ENCODE peak calls at places on chromosomes 1 and 21, in four cellular contexts. B is hepatocyte, L is suprapubic skin, I is thoracic aorta. V is an unnamed sample.

GRCh38 chr1:53526451-53527101 is 67.4 kb downstream of the DMRTB1 start:
- DNase-seq in B (peak; percentile 91), L (no peak), I (no peak), V (peak; percentile 79)

GRCh38 chr1:8121261-8122159 is 95.4 kb upstream of the ERRFI1 start:
- DNase-seq in B (peak; percentile 61), L (peak; percentile 77), I (peak; percentile 78), V (peak; percentile 67)

GRCh38 chr1:163069142-163069541 is at the start of gene RGS4:
- DNase-seq in B (peak; percentile 83), L (no peak), I (peak; percentile 12), V (no peak)

GRCh38 chr1:8073116-8073855 is 47.2 kb upstream of the ERRFI1 start:
- DNase-seq in B (no peak), L (no peak), I (no peak), V (no peak)

GRCh38 chr1:204357551-204357950 is 2.2 kb downstream of the PLEKHA6 start:
- DNase-seq in B (no peak), L (no peak), I (no peak), V (no peak)

GRCh38 chr1:5637171-5637570 is 355.1 kb downstream of the NPHP4 start:
- DNase-seq in B (no peak), L (no peak), I (no peak), V (no peak)

GRCh38 chr1:200029624-200030074 is 2.1 kb downstream of the NR5A2 start:
- DNase-seq in B (peak; percentile 31), L (no peak), I (no peak), V (no peak)

GRCh38 chr1:9100471-9101043 is 28.3 kb downstream of the GPR157 start:
- DNase-seq in B (peak; percentile 35), L (no peak), I (no peak), V (no peak)

GRCh38 chr1:17525996-17526686 is 13.4 kb upstream of the ARHGEF10L start:
- DNase-seq in B (no peak), L (no peak), I (no peak), V (no peak)

GRCh38 chr1:116988908-116989307 is 12.7 kb upstream of the CD101 start:
- DNase-seq in B (no peak), L (no peak), I (no peak), V (no peak)

GRCh38 chr21:38768385-38769071 is 37.2 kb upstream of the ETS2 start:
- DNase-seq in B (peak; percentile 68), L (no peak), I (peak; percentile 37), V (peak; percentile 80)

GRCh38 chr1:103107696-103108524 is at the start of gene COL11A1:
- DNase-seq in B (peak; percentile 20), L (no peak), I (no peak), V (no peak)

GRCh38 chr21:32587112-32587511 is 1.8 kb upstream of the TCP10L start:
- DNase-seq in B (no peak), L (no peak), I (no peak), V (no peak)

GRCh38 chr1:230303822-230304221 is 122.3 kb downstream of the PGBD5 start:
- DNase-seq in B (no peak), L (no peak), I (no peak), V (no peak)

GRCh38 chr1:115748396-115749130 is 20.0 kb downstream of the CASQ2 start:
- DNase-seq in B (peak; percentile 22), L (no peak), I (no peak), V (no peak)

GRCh38 chr1:157137051-157137772 is 983 bp downstream of the ETV3 start:
- DNase-seq in B (peak; percentile 43), L (no peak), I (no peak), V (no peak)

GRCh38 chr1:154778944-154779343 is 91.1 kb downstream of the KCNN3 start:
- DNase-seq in B (no peak), L (no peak), I (no peak), V (no peak)

GRCh38 chr1:103106426-103107321 is 1.6 kb downstream of the COL11A1 start:
- DNase-seq in B (peak; percentile 63), L (no peak), I (no peak), V (no peak)

GRCh38 chr1:21319447-21320407 is 29.5 kb upstream of the ECE1 start:
- DNase-seq in B (no peak), L (no peak), I (no peak), V (peak; percentile 82)

GRCh38 chr1:89974211-89974610 is 20.7 kb upstream of the ZNF326 start:
- DNase-seq in B (no peak), L (no peak), I (no peak), V (no peak)

GRCh38 chr1:170067253-170067819 is 7.2 kb downstream of the KIFAP3 start:
- DNase-seq in B (no peak), L (no peak), I (no peak), V (no peak)

GRCh38 chr1:202189919-202190715 is 3.5 kb upstream of the LGR6 start:
- DNase-seq in B (peak; percentile 62), L (no peak), I (no peak), V (no peak)

GRCh38 chr1:163263818-163264217 is 57.9 kb upstream of the NUF2 start:
- DNase-seq in B (no peak), L (no peak), I (no peak), V (no peak)

GRCh38 chr1:221316491-221317056 is 425.3 kb downstream of the DUSP10 start:
- DNase-seq in B (no peak), L (no peak), I (no peak), V (no peak)

GRCh38 chr1:36359911-36360310 is 25.8 kb downstream of the STK40 start:
- DNase-seq in B (no peak), L (no peak), I (no peak), V (no peak)

GRCh38 chr1:41315867-41316266 is 45.4 kb upstream of the FOXO6 start:
- DNase-seq in B (no peak), L (no peak), I (no peak), V (no peak)

GRCh38 chr1:245500546-245500945 is 345.8 kb downstream of the KIF26B start:
- DNase-seq in B (no peak), L (no peak), I (no peak), V (no peak)

GRCh38 chr1:44842763-44843655 is at the start of gene PTCH2:
- DNase-seq in B (peak; percentile 90), L (no peak), I (no peak), V (peak; percentile 82)

GRCh38 chr1:211613108-211613947 is 34.4 kb upstream of the SLC30A1 start:
- DNase-seq in B (peak; percentile 88), L (peak; percentile 92), I (peak; percentile 81), V (peak; percentile 96)

GRCh38 chr1:59617418-59617817 is 197.3 kb upstream of the HOOK1 start:
- DNase-seq in B (no peak), L (no peak), I (no peak), V (no peak)

GRCh38 chr1:151472852-151473731 is 13.8 kb upstream of the POGZ start:
- DNase-seq in B (peak; percentile 67), L (no peak), I (no peak), V (peak; percentile 70)

GRCh38 chr1:21869620-21870121 is 57.6 kb downstream of the LDLRAD2 start:
- DNase-seq in B (peak; percentile 43), L (peak; percentile 88), I (peak; percentile 92), V (peak; percentile 97)

GRCh38 chr1:84300501-84300900 is 1.0 kb upstream of the SAMD13 start:
- DNase-seq in B (no peak), L (no peak), I (no peak), V (no peak)

GRCh38 chr1:29123871-29124365 is at the start of gene TMEM200B:
- DNase-seq in B (peak; percentile 67), L (no peak), I (no peak), V (no peak)

GRCh38 chr1:29122987-29123870 is 474 bp downstream of the TMEM200B start:
- DNase-seq in B (peak; percentile 49), L (no peak), I (no peak), V (no peak)

GRCh38 chr1:29125237-29125641 is 1.5 kb upstream of the TMEM200B start:
- DNase-seq in B (no peak), L (no peak), I (no peak), V (no peak)

GRCh38 chr1:29126198-29126597 is 2.5 kb upstream of the TMEM200B start:
- DNase-seq in B (no peak), L (no peak), I (no peak), V (no peak)

GRCh38 chr1:29124366-29125236 is 898 bp upstream of the TMEM200B start:
- DNase-seq in B (peak; percentile 92), L (peak; percentile 91), I (no peak), V (peak; percentile 92)
- H3K27me3 ChIP-seq in B (peaks cover 13% of the 10 kb centered on the region), L (peaks cover 19% of the 10 kb centered on the region), I (no peaks in the 10 kb centered on the region), V (no peaks in the 10 kb centered on the region)

GRCh38 chr21:45574691-45575090 is 32.5 kb upstream of the SLC19A1 start:
- DNase-seq in B (no peak), L (peak; percentile 59), I (no peak), V (no peak)
- TF ChIP-seq CTCF in B (no peak), L (no peak), I (no peak), V (no peak)

GRCh38 chr1:164589961-164590507 is 31.1 kb downstream of the PBX1 start:
- DNase-seq in B (no peak), L (no peak), I (no peak), V (no peak)
- H3K4me1 ChIP-seq in B (peaks cover 54% of the 10 kb centered on the region), L (peaks cover 28% of the 10 kb centered on the region), I (peaks cover 5% of the 10 kb centered on the region), V (peaks cover 31% of the 10 kb centered on the region)

GRCh38 chr1:47593001-47593568 is 155.2 kb downstream of the FOXD2 start:
- DNase-seq in B (peak; percentile 48), L (peak; percentile 69), I (no peak), V (no peak)

GRCh38 chr1:47591801-47592200 is 154.0 kb downstream of the FOXD2 start:
- DNase-seq in B (no peak), L (no peak), I (no peak), V (no peak)

GRCh38 chr1:47592296-47592975 is 154.6 kb downstream of the FOXD2 start:
- DNase-seq in B (no peak), L (peak; percentile 69), I (no peak), V (no peak)

GRCh38 chr1:47587891-47588582 is 150.2 kb downstream of the FOXD2 start:
- DNase-seq in B (no peak), L (peak; percentile 45), I (no peak), V (no peak)

GRCh38 chr1:47590523-47591225 is 152.8 kb downstream of the FOXD2 start:
- DNase-seq in B (no peak), L (peak; percentile 61), I (no peak), V (peak; percentile 50)
- H3K27me3 ChIP-seq in B (peaks cover 49% of the 10 kb centered on the region), L (peaks cover 50% of the 10 kb centered on the region), I (no peaks in the 10 kb centered on the region), V (no peaks in the 10 kb centered on the region)

DNA sequence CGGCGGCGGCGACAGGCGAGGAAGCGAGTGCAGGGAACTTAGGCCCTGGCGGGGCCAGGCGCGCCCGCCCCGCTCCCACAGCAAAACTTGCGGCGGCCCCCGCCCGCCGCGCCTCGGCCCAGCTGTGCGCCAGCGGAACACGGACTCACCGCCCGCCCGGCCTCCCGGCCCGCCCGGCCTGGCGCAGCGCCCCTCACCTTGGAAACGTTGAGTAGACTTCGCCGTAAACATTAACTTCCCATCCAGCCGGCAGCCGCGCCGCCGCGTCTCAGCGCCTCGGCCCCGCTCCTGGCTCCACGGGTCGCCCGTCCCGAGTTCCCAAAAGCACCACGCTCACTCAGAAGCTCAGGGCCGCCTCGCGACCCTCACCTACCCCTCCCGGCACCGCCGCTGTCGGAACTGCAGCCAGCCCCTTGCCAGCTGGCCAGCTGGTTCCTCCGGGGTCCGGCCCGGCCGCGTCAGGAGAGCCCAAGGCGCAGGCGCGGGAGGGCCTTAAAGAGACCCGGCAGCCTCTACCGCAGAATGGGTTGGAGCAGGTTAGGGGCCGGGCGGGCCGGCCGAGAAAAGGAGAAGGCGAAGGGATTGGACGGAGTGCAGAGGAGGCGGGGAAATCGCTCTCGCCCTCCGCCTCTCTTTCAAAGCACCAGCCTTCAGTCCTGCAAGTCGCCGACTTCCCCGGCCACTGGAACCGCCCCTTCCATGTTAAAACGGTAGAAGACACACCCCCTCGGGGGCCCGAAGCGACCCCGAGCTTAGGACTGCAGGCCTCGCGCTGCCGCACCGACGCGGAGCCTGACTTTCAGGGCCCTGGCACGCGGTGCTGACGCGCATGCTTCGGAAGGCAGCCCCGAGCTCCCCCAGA is at the start of gene EVI5:
- DNase-seq in B (peak; percentile 98), L (peak; percentile 95), I (peak; percentile 86), V (peak; percentile 96)
- TF ChIP-seq CTCF in B (no peak), L (no peak), I (no peak), V (no peak)

V was measured in ascending aorta.